ENCODE peak calls at places on chromosomes 5 and 9, in ten cellular contexts. One of them, this sample, is unnamed.

GRCh38 chr9:105646879-105647594 is 15.2 kb upstream of the TAL2 start:
- DNase-seq in tibial nerve: no peak
- DNase-seq in heart left ventricle: no peak
- DNase-seq in prostate gland: no peak
- DNase-seq in transverse colon: no peak
- DNase-seq in K562: peak; percentile 78
- DNase-seq in right lobe of liver: no peak
- DNase-seq in A549: no peak
- DNase-seq in Peyer's patch: no peak
- DNase-seq in sigmoid colon: no peak
- DNase-seq in this sample: no peak

GRCh38 chr5:1405539-1406530 is 39.4 kb downstream of the SLC6A3 start:
- DNase-seq in tibial nerve: no peak
- DNase-seq in prostate gland: no peak
- DNase-seq in sigmoid colon: peak; percentile 55
- DNase-seq in K562: no peak
- DNase-seq in heart left ventricle: no peak
- DNase-seq in right lobe of liver: no peak
- DNase-seq in Peyer's patch: peak; percentile 40
- DNase-seq in transverse colon: no peak
- DNase-seq in A549: no peak
- DNase-seq in this sample: no peak

GRCh38 chr9:88645869-88646204 is 110.9 kb downstream of the NXNL2 start:
- DNase-seq in right lobe of liver: no peak
- DNase-seq in Peyer's patch: no peak
- DNase-seq in tibial nerve: no peak
- DNase-seq in prostate gland: no peak
- DNase-seq in transverse colon: no peak
- DNase-seq in A549: no peak
- DNase-seq in sigmoid colon: no peak
- DNase-seq in K562: no peak
- DNase-seq in heart left ventricle: no peak
- DNase-seq in this sample: peak; percentile 53

GRCh38 chr9:92710368-92710767 is 40.4 kb upstream of the IPPK start:
- DNase-seq in right lobe of liver: no peak
- DNase-seq in transverse colon: no peak
- DNase-seq in sigmoid colon: no peak
- DNase-seq in heart left ventricle: no peak
- DNase-seq in A549: no peak
- DNase-seq in tibial nerve: no peak
- DNase-seq in K562: no peak
- DNase-seq in Peyer's patch: no peak
- DNase-seq in prostate gland: no peak
- DNase-seq in this sample: no peak

GRCh38 chr5:30804739-30805313 is 388.7 kb upstream of the CDH6 start:
- DNase-seq in K562: no peak
- DNase-seq in heart left ventricle: no peak
- DNase-seq in right lobe of liver: no peak
- DNase-seq in Peyer's patch: no peak
- DNase-seq in transverse colon: no peak
- DNase-seq in prostate gland: no peak
- DNase-seq in sigmoid colon: no peak
- DNase-seq in tibial nerve: no peak
- DNase-seq in A549: no peak
- DNase-seq in this sample: no peak

GRCh38 chr9:114611516-114612271 is 603 bp downstream of the TMEM268 start:
- DNase-seq in sigmoid colon: peak; percentile 87
- DNase-seq in heart left ventricle: peak; percentile 77
- DNase-seq in A549: peak; percentile 63
- DNase-seq in Peyer's patch: peak; percentile 72
- DNase-seq in transverse colon: peak; percentile 65
- DNase-seq in prostate gland: peak; percentile 59
- DNase-seq in right lobe of liver: peak; percentile 65
- DNase-seq in tibial nerve: peak; percentile 25
- DNase-seq in K562: peak; percentile 78
- DNase-seq in this sample: peak; percentile 84

GRCh38 chr5:54148062-54148461 is 162.3 kb downstream of the ARL15 start:
- DNase-seq in right lobe of liver: no peak
- DNase-seq in K562: no peak
- DNase-seq in A549: no peak
- DNase-seq in tibial nerve: no peak
- DNase-seq in prostate gland: no peak
- DNase-seq in heart left ventricle: no peak
- DNase-seq in transverse colon: no peak
- DNase-seq in sigmoid colon: no peak
- DNase-seq in Peyer's patch: no peak
- DNase-seq in this sample: no peak

GRCh38 chr5:92927291-92927778 is 653.7 kb downstream of the NR2F1-AS1 start:
- DNase-seq in A549: no peak
- DNase-seq in heart left ventricle: no peak
- DNase-seq in tibial nerve: no peak
- DNase-seq in K562: no peak
- DNase-seq in right lobe of liver: no peak
- DNase-seq in transverse colon: no peak
- DNase-seq in prostate gland: no peak
- DNase-seq in sigmoid colon: no peak
- DNase-seq in Peyer's patch: no peak
- DNase-seq in this sample: no peak

GRCh38 chr9:18911714-18912342 is 121.2 kb downstream of the SAXO1 start:
- DNase-seq in A549: no peak
- DNase-seq in heart left ventricle: no peak
- DNase-seq in tibial nerve: no peak
- DNase-seq in transverse colon: no peak
- DNase-seq in K562: no peak
- DNase-seq in Peyer's patch: no peak
- DNase-seq in sigmoid colon: no peak
- DNase-seq in prostate gland: no peak
- DNase-seq in right lobe of liver: no peak
- DNase-seq in this sample: no peak

GRCh38 chr5:103881560-103881959 is 319.0 kb upstream of the NUDT12 start:
- DNase-seq in right lobe of liver: no peak
- DNase-seq in heart left ventricle: no peak
- DNase-seq in K562: no peak
- DNase-seq in sigmoid colon: no peak
- DNase-seq in Peyer's patch: no peak
- DNase-seq in transverse colon: no peak
- DNase-seq in prostate gland: no peak
- DNase-seq in tibial nerve: no peak
- DNase-seq in A549: no peak
- DNase-seq in this sample: no peak

GRCh38 chr5:75167345-75167744 is 69.3 kb downstream of the ANKRD31 start:
- DNase-seq in K562: no peak
- DNase-seq in right lobe of liver: no peak
- DNase-seq in prostate gland: no peak
- DNase-seq in transverse colon: no peak
- DNase-seq in A549: peak; percentile 33
- DNase-seq in heart left ventricle: no peak
- DNase-seq in Peyer's patch: no peak
- DNase-seq in sigmoid colon: no peak
- DNase-seq in tibial nerve: no peak
- DNase-seq in this sample: no peak

GRCh38 chr5:176552332-176552731 is 3.2 kb downstream of the CDHR2 start:
- DNase-seq in right lobe of liver: no peak
- DNase-seq in prostate gland: no peak
- DNase-seq in sigmoid colon: no peak
- DNase-seq in tibial nerve: no peak
- DNase-seq in A549: no peak
- DNase-seq in Peyer's patch: peak; percentile 47
- DNase-seq in transverse colon: no peak
- DNase-seq in K562: no peak
- DNase-seq in heart left ventricle: no peak
- DNase-seq in this sample: no peak

DNA sequence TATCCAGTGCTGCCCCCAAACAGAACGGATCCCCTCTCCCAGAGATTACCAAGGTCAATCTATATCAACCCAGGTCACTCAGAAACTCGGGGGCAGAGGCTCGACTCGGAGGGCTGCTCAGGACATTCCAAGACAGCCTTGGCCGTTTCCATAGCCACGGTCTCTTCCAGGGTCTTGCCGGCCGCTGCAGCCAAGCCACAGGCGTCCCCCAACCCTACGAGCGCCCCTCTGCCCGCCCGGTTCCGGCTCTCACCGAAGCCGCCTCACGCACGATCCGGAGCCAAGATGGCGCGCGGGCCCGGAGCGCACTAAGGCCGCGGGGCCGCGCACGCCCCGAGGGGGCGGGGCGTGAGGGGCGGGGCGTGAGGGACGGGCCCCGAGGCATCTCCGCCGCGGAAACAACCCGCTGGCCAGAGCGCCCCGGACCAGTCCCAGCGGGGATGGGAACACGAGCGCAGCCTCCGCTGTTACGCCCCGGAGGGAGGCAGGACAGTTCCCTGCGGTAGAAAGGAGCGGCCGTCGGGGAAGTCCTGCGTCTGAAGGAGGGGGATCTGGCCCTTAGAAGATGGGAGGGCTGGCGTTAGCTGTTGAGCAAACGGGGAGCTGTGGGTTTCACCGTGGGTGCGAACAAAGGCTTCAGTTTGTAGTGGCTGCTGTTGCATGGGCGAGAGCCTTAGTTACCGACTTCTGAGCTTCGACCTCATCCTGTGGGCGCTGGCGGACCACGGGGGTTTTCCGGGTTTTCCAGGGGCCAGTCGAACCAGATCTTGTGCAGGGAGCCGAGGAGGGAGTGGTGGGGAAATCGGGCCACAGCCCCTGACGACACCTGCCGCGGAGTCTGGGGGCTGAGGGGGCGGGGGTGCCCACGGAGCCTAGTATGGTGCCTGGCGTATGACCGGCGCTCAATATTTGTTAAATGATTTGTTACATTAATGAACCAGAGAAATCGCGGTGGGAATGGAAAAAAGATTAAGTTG is at the start of gene RPP25L:
- DNase-seq in Peyer's patch: peak; percentile 94
- DNase-seq in heart left ventricle: peak; percentile 90
- DNase-seq in tibial nerve: peak; percentile 65
- DNase-seq in sigmoid colon: peak; percentile 94
- DNase-seq in K562: peak; percentile 89
- DNase-seq in transverse colon: peak; percentile 90
- DNase-seq in prostate gland: peak; percentile 82
- DNase-seq in A549: peak; percentile 78
- DNase-seq in right lobe of liver: peak; percentile 91
- DNase-seq in this sample: peak; percentile 92
- TF ChIP-seq POLR2A in Peyer's patch: peak; percentile 66
- TF ChIP-seq POLR2A in heart left ventricle: no peak
- TF ChIP-seq POLR2A in tibial nerve: peak; percentile 88
- TF ChIP-seq POLR2A in sigmoid colon: peak; percentile 76
- TF ChIP-seq POLR2A in K562: peak; percentile 87
- TF ChIP-seq POLR2A in transverse colon: peak; percentile 84
- TF ChIP-seq POLR2A in prostate gland: peak; percentile 98
- TF ChIP-seq POLR2A in A549: peak; percentile 90
- TF ChIP-seq POLR2A in right lobe of liver: peak; percentile 93
- TF ChIP-seq POLR2A in this sample: no peak

GRCh38 chr5:139847790-139848507 is 52.3 kb downstream of the PSD2 start:
- DNase-seq in right lobe of liver: no peak
- DNase-seq in K562: peak; percentile 30
- DNase-seq in prostate gland: no peak
- DNase-seq in transverse colon: peak; percentile 63
- DNase-seq in tibial nerve: no peak
- DNase-seq in Peyer's patch: peak; percentile 85
- DNase-seq in A549: peak; percentile 35
- DNase-seq in sigmoid colon: peak; percentile 78
- DNase-seq in heart left ventricle: peak; percentile 46
- DNase-seq in this sample: peak; percentile 68
- TF ChIP-seq POLR2A in right lobe of liver: peak; percentile 17
- TF ChIP-seq POLR2A in K562: no peak
- TF ChIP-seq POLR2A in prostate gland: no peak
- TF ChIP-seq POLR2A in transverse colon: no peak
- TF ChIP-seq POLR2A in tibial nerve: no peak
- TF ChIP-seq POLR2A in Peyer's patch: no peak
- TF ChIP-seq POLR2A in A549: peak; percentile 74
- TF ChIP-seq POLR2A in sigmoid colon: no peak
- TF ChIP-seq POLR2A in heart left ventricle: no peak
- TF ChIP-seq POLR2A in this sample: no peak

DNA sequence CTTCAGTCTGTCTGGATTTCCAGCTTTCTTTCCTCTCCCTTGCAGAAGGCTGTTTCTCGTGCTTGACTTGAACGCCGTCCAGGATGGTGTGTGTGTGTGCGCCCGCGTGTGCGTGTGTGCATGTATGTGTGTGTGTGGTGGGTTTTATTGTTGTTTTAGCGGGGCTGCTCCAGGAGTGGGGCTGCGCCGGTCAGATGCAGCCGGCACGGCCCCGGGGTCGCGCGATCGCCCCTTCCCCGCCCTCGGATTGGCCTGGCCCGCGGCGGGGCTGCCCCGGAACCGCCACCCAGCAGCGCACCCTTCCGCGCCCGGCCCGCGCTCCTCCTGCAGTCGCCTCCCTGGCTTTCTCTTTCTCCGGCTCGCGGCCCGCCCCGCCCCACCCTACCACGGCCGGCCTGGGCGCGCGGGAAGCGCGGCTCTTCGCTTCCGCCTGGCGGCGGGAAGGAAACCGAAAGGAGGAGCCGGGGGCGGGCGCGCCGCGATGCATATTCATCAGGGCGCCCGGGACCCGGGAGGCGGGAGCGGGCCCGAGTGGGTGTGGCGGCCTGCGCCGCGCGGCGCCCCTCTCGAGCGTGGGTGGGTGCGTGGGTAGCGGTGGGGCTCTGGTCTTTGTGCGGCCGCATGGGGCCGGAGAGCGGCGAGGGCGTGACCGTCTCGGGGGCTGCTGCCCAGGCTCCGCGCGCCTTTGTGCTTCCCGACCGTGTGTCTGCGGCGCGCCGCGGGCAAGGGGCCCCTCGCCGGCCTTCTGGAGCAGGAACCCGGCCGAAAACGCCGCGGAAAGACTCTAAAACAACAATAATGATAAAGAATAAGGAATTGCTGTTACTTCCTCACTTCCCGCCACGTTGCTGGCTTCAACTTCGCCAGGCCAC is 8.5 kb upstream of the NFIB start:
- DNase-seq in sigmoid colon: peak; percentile 96
- DNase-seq in transverse colon: peak; percentile 93
- DNase-seq in tibial nerve: peak; percentile 86
- DNase-seq in A549: peak; percentile 93
- DNase-seq in heart left ventricle: peak; percentile 94
- DNase-seq in Peyer's patch: peak; percentile 93
- DNase-seq in right lobe of liver: peak; percentile 95
- DNase-seq in prostate gland: peak; percentile 93
- DNase-seq in K562: peak; percentile 92
- DNase-seq in this sample: peak; percentile 91
- TF ChIP-seq POLR2A in sigmoid colon: no peak
- TF ChIP-seq POLR2A in transverse colon: peak; percentile 60
- TF ChIP-seq POLR2A in tibial nerve: peak; percentile 59
- TF ChIP-seq POLR2A in A549: peak; percentile 57
- TF ChIP-seq POLR2A in heart left ventricle: no peak
- TF ChIP-seq POLR2A in Peyer's patch: no peak
- TF ChIP-seq POLR2A in right lobe of liver: peak; percentile 77
- TF ChIP-seq POLR2A in prostate gland: peak; percentile 70
- TF ChIP-seq POLR2A in K562: peak; percentile 68
- TF ChIP-seq POLR2A in this sample: no peak

GRCh38 chr5:65566505-65566904 is 3.4 kb downstream of the PPWD1 start:
- DNase-seq in heart left ventricle: no peak
- DNase-seq in Peyer's patch: no peak
- DNase-seq in sigmoid colon: no peak
- DNase-seq in A549: no peak
- DNase-seq in prostate gland: no peak
- DNase-seq in tibial nerve: no peak
- DNase-seq in transverse colon: no peak
- DNase-seq in K562: no peak
- DNase-seq in right lobe of liver: no peak
- DNase-seq in this sample: no peak

GRCh38 chr5:65562731-65563701 is at the start of the genes CENPK and PPWD1:
- DNase-seq in transverse colon: peak; percentile 95
- DNase-seq in Peyer's patch: peak; percentile 98
- DNase-seq in A549: peak; percentile 96
- DNase-seq in right lobe of liver: peak; percentile 96
- DNase-seq in sigmoid colon: peak; percentile 97
- DNase-seq in K562: peak; percentile 97
- DNase-seq in tibial nerve: peak; percentile 84
- DNase-seq in prostate gland: peak; percentile 94
- DNase-seq in heart left ventricle: peak; percentile 95
- DNase-seq in this sample: peak; percentile 97
- TF ChIP-seq POLR2A in transverse colon: peak; percentile 74
- TF ChIP-seq POLR2A in Peyer's patch: peak; percentile 52
- TF ChIP-seq POLR2A in A549: peak; percentile 58
- TF ChIP-seq POLR2A in right lobe of liver: peak; percentile 65
- TF ChIP-seq POLR2A in sigmoid colon: peak; percentile 65
- TF ChIP-seq POLR2A in K562: peak; percentile 94
- TF ChIP-seq POLR2A in tibial nerve: peak; percentile 59
- TF ChIP-seq POLR2A in prostate gland: peak; percentile 50
- TF ChIP-seq POLR2A in heart left ventricle: no peak
- TF ChIP-seq POLR2A in this sample: peak; percentile 16